ENCODE peak calls at places on chromosomes 16 and 17, in six cellular contexts. V is NB4, U is A549, D is K562, T is GM12878, Y is HepG2. M is an unnamed sample.
A peak's percentile ranks its signal among the peaks of the same experiment; 100 is the strongest.

GRCh38 chr17:27543958-27544349 is 87.0 kb upstream of the LGALS9 start:
- DNase-seq in D (no peak), T (no peak), V (no peak), Y (no peak), U (no peak), M (no peak)

GRCh38 chr17:83193336-83194188 is 114.2 kb downstream of the METRNL start:
- DNase-seq in Y (no peak), T (no peak), V (peak; percentile 88), D (no peak), U (no peak), M (no peak)

GRCh38 chr17:37761065-37761464 is 16.2 kb upstream of the HNF1B start:
- DNase-seq in V (no peak), U (no peak), Y (no peak), D (no peak), T (no peak), M (no peak)

GRCh38 chr17:17206149-17206912 is at the start of gene PLD6:
- DNase-seq in Y (peak; percentile 67), V (peak; percentile 95), D (peak; percentile 88), U (peak; percentile 93), T (peak; percentile 72), M (peak; percentile 68)

GRCh38 chr17:31096106-31096436 is 1.3 kb downstream of the NF1 start:
- DNase-seq in U (no peak), T (no peak), Y (no peak), V (no peak), D (peak; percentile 13), M (no peak)

GRCh38 chr17:48470388-48471034 is 40.5 kb upstream of the SKAP1 start:
- DNase-seq in V (no peak), Y (no peak), D (no peak), T (no peak), U (peak; percentile 28), M (no peak)

GRCh38 chr16:57941016-57941656 is 29.8 kb downstream of the CNGB1 start:
- DNase-seq in U (no peak), T (no peak), Y (no peak), D (no peak), V (no peak), M (peak; percentile 14)

GRCh38 chr16:25126820-25127232 is 15.3 kb downstream of the LCMT1 start:
- DNase-seq in V (peak; percentile 67), U (peak; percentile 65), T (no peak), Y (peak; percentile 35), D (peak; percentile 38), M (peak; percentile 58)

GRCh38 chr16:17434006-17434405 is 36.8 kb downstream of the XYLT1 start:
- DNase-seq in V (no peak), U (no peak), T (no peak), D (no peak), Y (no peak), M (no peak)

GRCh38 chr17:27256225-27257030 is 37.5 kb upstream of the WSB1 start:
- DNase-seq in U (peak; percentile 84), D (no peak), Y (peak; percentile 72), T (no peak), V (no peak), M (peak; percentile 93)

GRCh38 chr17:79647456-79647915 is 36.6 kb upstream of the RBFOX3 start:
- DNase-seq in V (no peak), Y (no peak), T (no peak), D (no peak), U (no peak), M (no peak)

GRCh38 chr16:2429771-2430663 is 770 bp downstream of the CCNF start:
- DNase-seq in T (no peak), U (no peak), V (peak; percentile 58), Y (peak; percentile 54), D (peak; percentile 38), M (peak; percentile 21)

GRCh38 chr16:27319257-27319965 is 5.6 kb downstream of the IL4R start:
- DNase-seq in T (no peak), V (no peak), D (no peak), Y (no peak), U (no peak), M (no peak)

GRCh38 chr16:54645328-54645727 is 285.3 kb upstream of the IRX5 start:
- DNase-seq in Y (no peak), U (no peak), T (no peak), D (no peak), V (no peak), M (no peak)

GRCh38 chr17:35094902-35095301 is 24.8 kb downstream of the RAD51D start:
- DNase-seq in U (peak; percentile 72), D (no peak), Y (peak; percentile 14), V (peak; percentile 67), T (no peak), M (peak; percentile 18)

GRCh38 chr16:74601131-74601871 is 5.6 kb downstream of the GLG1 start:
- DNase-seq in T (no peak), U (no peak), V (peak; percentile 71), Y (no peak), D (peak; percentile 39), M (peak; percentile 13)

GRCh38 chr16:1204941-1205340 is 20.1 kb downstream of the TPSG1 start:
- DNase-seq in U (no peak), T (no peak), Y (no peak), V (no peak), D (no peak), M (no peak)

GRCh38 chr17:82668631-82669099 is 20.4 kb upstream of the WDR45B start:
- DNase-seq in V (peak; percentile 78), Y (peak; percentile 78), U (peak; percentile 83), T (no peak), D (peak; percentile 66), M (no peak)

DNA sequence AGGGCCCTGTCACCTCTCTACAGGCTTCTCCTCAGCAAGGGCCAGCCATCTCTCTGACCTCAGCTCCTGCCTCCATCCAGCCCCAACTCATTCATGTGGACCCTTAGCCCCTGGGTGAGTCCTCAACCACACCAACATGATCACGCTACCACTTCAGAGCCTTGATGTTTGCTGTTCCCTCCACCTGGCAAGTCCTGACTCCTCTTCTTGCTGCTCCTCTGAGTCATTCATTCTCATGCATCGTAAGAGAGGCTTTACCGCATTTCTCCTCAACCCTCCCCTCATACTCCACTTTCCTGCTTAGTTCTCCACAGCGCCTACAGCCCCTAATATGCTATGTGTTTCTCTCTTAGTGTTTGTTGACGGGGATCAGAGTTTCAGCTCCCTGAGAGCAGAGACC is 99.9 kb downstream of the C17orf67 start:
- DNase-seq in T (no peak), U (no peak), V (no peak), Y (no peak), D (no peak), M (no peak)
- TF ChIP-seq MYC in T (no peak), U (no peak), V (no peak), Y (no peak), D (no peak), M (no peak)

DNA sequence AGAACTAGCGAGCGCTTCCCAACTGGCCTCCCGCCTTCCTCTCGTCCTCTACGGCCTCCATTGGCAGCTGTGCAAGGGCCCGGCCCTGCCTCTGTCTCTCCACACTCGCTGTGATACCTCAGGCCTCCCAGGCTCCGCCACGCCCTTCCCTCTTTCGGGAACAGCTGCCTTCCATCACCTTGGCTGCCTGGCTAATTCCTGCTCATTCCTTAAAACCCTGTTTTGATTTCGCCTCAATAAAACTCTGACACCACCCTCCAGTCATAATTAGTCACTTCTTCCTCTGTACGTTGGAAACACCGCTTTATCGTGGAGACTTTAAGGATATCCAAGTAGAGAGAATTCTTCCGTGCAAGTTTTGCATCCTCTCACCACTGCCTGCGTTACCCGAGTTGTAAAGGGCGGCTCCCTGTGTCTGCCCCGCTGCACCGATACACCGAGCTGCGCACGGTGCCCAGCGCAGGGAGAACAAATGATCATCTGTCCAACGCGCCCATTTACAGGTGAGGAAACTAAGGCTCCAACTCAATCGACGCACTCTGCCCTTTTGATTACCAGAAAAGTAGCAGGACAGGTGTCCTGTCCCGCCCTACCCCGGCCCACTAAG is 139.6 kb downstream of the SEC14L1 start:
- DNase-seq in D (no peak), V (no peak), Y (no peak), U (no peak), T (no peak), M (peak; percentile 53)
- TF ChIP-seq MYC in D (no peak), V (no peak), Y (no peak), U (no peak), T (no peak), M (no peak)

DNA sequence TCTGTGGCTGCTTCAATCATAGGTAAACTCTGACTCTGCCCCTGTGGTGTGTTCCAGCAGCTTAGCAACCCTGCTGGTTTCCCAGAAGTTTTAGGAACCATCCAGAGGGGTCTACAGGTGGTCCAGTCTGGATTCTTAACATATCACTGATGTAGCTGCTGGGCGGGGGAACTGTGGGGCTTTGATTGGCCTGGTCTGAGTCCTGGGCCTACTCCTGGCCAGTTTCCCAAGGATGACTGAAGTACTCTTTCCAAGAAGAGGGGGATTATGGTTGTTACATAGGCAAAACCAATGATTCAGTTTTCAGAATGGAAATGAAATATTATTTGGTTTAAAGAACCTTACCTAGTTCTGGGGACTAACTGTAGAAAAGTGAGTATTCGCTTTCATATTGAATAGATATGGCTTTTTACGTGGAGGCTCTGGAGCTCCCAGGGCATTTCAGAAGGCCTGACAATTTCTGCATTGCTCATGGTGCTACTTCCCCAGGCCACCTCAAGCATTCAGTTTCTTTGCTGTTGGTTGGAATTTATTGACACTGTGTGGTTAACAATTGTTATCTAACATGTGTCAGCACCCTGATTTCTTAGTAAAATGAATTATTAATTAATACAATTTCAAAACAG is 38.4 kb downstream of the EPN2 start:
- DNase-seq in U (no peak), T (no peak), D (no peak), V (no peak), Y (no peak), M (no peak)
- TF ChIP-seq MYC in U (no peak), T (no peak), D (no peak), V (no peak), Y (no peak), M (no peak)

GRCh38 chr17:59619313-59620063 is at the start of gene CLTC:
- DNase-seq in T (peak; percentile 92), U (peak; percentile 99), D (peak; percentile 87), Y (peak; percentile 97), V (peak; percentile 96), M (peak; percentile 97)

GRCh38 chr17:59620064-59620359 is 317 bp downstream of the CLTC start:
- DNase-seq in T (no peak), V (no peak), U (no peak), Y (no peak), D (no peak), M (no peak)

GRCh38 chr17:59621771-59622170 is 2.1 kb downstream of the CLTC start:
- DNase-seq in D (no peak), U (no peak), V (no peak), T (no peak), Y (no peak), M (no peak)

GRCh38 chr17:59618894-59619312 is 792 bp upstream of the CLTC start:
- DNase-seq in Y (peak; percentile 87), T (no peak), D (peak; percentile 89), U (no peak), V (no peak), M (no peak)

DNA sequence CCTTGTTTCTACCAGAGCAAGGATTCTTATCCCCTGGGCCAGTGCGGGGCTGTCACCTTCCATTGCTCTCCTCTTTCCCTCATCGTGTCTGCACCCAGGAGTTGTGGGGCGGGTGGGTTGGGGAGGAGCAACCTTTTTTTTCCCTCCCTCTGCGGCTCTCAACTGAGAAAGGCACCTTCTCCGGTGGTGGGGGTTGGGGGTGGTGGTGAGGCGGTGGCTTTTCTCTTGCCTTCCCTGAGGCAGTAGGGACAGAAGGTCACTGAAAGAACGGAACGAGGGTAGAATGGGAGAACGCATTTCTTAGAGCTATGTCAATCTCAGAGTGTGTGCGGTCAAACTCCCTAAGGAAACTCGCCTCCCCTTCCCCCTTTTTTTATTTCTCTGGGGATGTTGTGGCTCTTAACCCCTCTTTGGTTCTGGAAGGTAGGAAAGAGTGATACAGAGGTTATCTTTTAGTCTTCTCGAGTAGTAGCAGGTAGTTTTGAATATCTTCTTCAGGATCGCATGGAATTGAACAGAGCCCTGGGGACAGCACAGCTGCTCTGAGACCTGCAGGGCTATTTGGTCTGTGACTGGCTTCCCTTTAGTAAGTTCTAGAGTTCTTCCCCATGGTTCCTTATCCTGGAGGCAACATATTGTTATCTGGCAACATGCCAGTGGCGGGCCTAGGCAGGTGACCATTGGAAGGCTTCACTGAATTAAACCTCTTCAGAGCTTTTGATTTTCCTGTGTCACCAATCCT is 994 bp downstream of the CLTC start:
- DNase-seq in V (peak; percentile 74), Y (peak; percentile 49), U (peak; percentile 60), T (no peak), D (peak; percentile 79), M (peak; percentile 45)
- TF ChIP-seq MYC in V (no peak), Y (no peak), U (no peak), T (no peak), D (no peak), M (no peak)

M was measured in endothelial cell of umbilical vein.